ENCODE peak calls at places on chromosomes 2 and 18, in ten cellular contexts. J is HTR-8/SVneo; H is HFF-Myc; F is activated CD4-positive, alpha-beta T cell treated with anti-CD3 and anti-CD28 coated beads for 24 hours; G is AG08395; T is NCI-H2081; X is spleen; S is GM06990; Q is fibroblast of mammary gland; K is heart right ventricle. D is an unnamed sample.
A peak's percentile ranks its signal among the peaks of the same experiment; 100 is the strongest.

GRCh38 chr2:95115418-95115817 is 6.2 kb downstream of the MRPS5 start:
- DNase-seq in J (peak; percentile 78), H (peak; percentile 22), F (peak; percentile 53), G (peak; percentile 73), T (peak; percentile 66), X (peak; percentile 86), S (peak; percentile 16), Q (peak; percentile 63), K (peak; percentile 45), D (peak; percentile 2)

GRCh38 chr2:48873676-48874075 is 118.2 kb upstream of the LHCGR start:
- DNase-seq in J (no peak), H (no peak), F (no peak), G (no peak), T (no peak), X (no peak), S (no peak), Q (no peak), K (no peak), D (no peak)

GRCh38 chr2:160253440-160254296 is 53.6 kb upstream of the ITGB6 start:
- DNase-seq in J (no peak), H (no peak), F (no peak), G (peak; percentile 38), T (no peak), X (no peak), S (no peak), Q (no peak), K (no peak), D (peak; percentile 56)

GRCh38 chr2:29485631-29486030 is 370.4 kb downstream of the CLIP4 start:
- DNase-seq in J (no peak), H (no peak), F (no peak), G (no peak), T (no peak), X (no peak), S (no peak), Q (no peak), K (no peak), D (no peak)

GRCh38 chr2:37652199-37652640 is 19.2 kb downstream of the CDC42EP3 start:
- DNase-seq in J (peak; percentile 73), H (peak; percentile 93), F (no peak), G (peak; percentile 89), T (no peak), X (no peak), S (peak; percentile 58), Q (peak; percentile 98), K (no peak), D (no peak)

GRCh38 chr2:60852282-60852860 is 29.0 kb upstream of the REL start:
- DNase-seq in J (no peak), H (no peak), F (no peak), G (no peak), T (no peak), X (no peak), S (no peak), Q (no peak), K (no peak), D (no peak)

GRCh38 chr2:74831693-74832530 is 2.0 kb upstream of the HK2 start:
- DNase-seq in J (peak; percentile 61), H (no peak), F (no peak), G (peak; percentile 57), T (no peak), X (no peak), S (no peak), Q (peak; percentile 60), K (no peak), D (no peak)

GRCh38 chr2:71243548-71244301 is 16.8 kb upstream of the PAIP2B start:
- DNase-seq in J (no peak), H (no peak), F (no peak), G (no peak), T (peak; percentile 62), X (no peak), S (no peak), Q (no peak), K (peak; percentile 54), D (peak; percentile 5)

GRCh38 chr2:60516383-60516811 is 37.1 kb downstream of the BCL11A start:
- DNase-seq in J (peak; percentile 41), H (peak; percentile 73), F (no peak), G (peak; percentile 77), T (no peak), X (no peak), S (no peak), Q (peak; percentile 57), K (no peak), D (no peak)

GRCh38 chr2:37564356-37564755 is 107.1 kb downstream of the CDC42EP3 start:
- DNase-seq in J (no peak), H (no peak), F (no peak), G (no peak), T (peak; percentile 47), X (no peak), S (no peak), Q (no peak), K (no peak), D (no peak)

GRCh38 chr2:20568501-20569463 is 82.1 kb downstream of the HS1BP3 start:
- DNase-seq in J (no peak), H (no peak), F (no peak), G (peak; percentile 59), T (no peak), X (peak; percentile 72), S (no peak), Q (peak; percentile 67), K (peak; percentile 44), D (no peak)

GRCh38 chr18:47260924-47261701 is 9.7 kb upstream of the SKOR2 start:
- DNase-seq in J (no peak), H (no peak), F (no peak), G (no peak), T (no peak), X (no peak), S (no peak), Q (no peak), K (no peak), D (no peak)

GRCh38 chr2:100744589-100744988 is 75.3 kb upstream of the NPAS2 start:
- DNase-seq in J (no peak), H (no peak), F (no peak), G (no peak), T (no peak), X (no peak), S (no peak), Q (peak; percentile 57), K (no peak), D (no peak)

GRCh38 chr2:134470561-134471168 is 216.8 kb downstream of the MGAT5 start:
- DNase-seq in J (no peak), H (no peak), F (no peak), G (no peak), T (no peak), X (no peak), S (no peak), Q (no peak), K (no peak), D (no peak)

GRCh38 chr2:187453078-187453641 is 5.1 kb upstream of the CALCRL start:
- DNase-seq in J (peak; percentile 14), H (no peak), F (no peak), G (peak; percentile 20), T (peak; percentile 44), X (no peak), S (peak; percentile 18), Q (peak; percentile 40), K (no peak), D (no peak)

GRCh38 chr18:46350598-46351172 is 246.5 kb downstream of the HAUS1 start:
- DNase-seq in J (no peak), H (no peak), F (no peak), G (no peak), T (no peak), X (peak; percentile 30), S (no peak), Q (no peak), K (no peak), D (no peak)

GRCh38 chr2:230158468-230158867 is 61.3 kb downstream of the SP110 start:
- DNase-seq in J (no peak), H (no peak), F (no peak), G (no peak), T (no peak), X (no peak), S (no peak), Q (no peak), K (no peak), D (no peak)

GRCh38 chr2:70029814-70030409 is 57.4 kb upstream of the PCBP1 start:
- DNase-seq in J (no peak), H (no peak), F (no peak), G (peak; percentile 79), T (no peak), X (no peak), S (no peak), Q (peak; percentile 82), K (peak; percentile 35), D (no peak)

GRCh38 chr2:33060405-33060804 is 113.7 kb downstream of the LTBP1 start:
- DNase-seq in J (no peak), H (no peak), F (no peak), G (no peak), T (no peak), X (no peak), S (no peak), Q (no peak), K (no peak), D (no peak)

GRCh38 chr18:71209944-71210343 is 921.1 kb downstream of the SOCS6 start:
- DNase-seq in J (no peak), H (no peak), F (no peak), G (no peak), T (no peak), X (no peak), S (no peak), Q (no peak), K (no peak), D (no peak)

GRCh38 chr18:37538526-37539205 is 26.9 kb downstream of the CELF4 start:
- DNase-seq in J (no peak), H (no peak), F (no peak), G (no peak), T (no peak), X (peak; percentile 56), S (no peak), Q (no peak), K (no peak), D (no peak)

GRCh38 chr2:158777077-158777476 is 18.0 kb upstream of the DAPL1 start:
- DNase-seq in J (no peak), H (no peak), F (no peak), G (no peak), T (no peak), X (no peak), S (no peak), Q (peak; percentile 18), K (no peak), D (no peak)

GRCh38 chr18:54531402-54532065 is 59.5 kb upstream of the DYNAP start:
- DNase-seq in J (no peak), H (no peak), F (no peak), G (no peak), T (no peak), X (no peak), S (no peak), Q (no peak), K (no peak), D (no peak)

GRCh38 chr2:156708051-156708450 is 271.9 kb downstream of the GPD2 start:
- DNase-seq in J (no peak), H (no peak), F (no peak), G (no peak), T (no peak), X (no peak), S (no peak), Q (peak; percentile 12), K (no peak), D (no peak)

GRCh38 chr2:207768168-207768890 is 1.4 kb downstream of the FZD5 start:
- DNase-seq in J (peak; percentile 28), H (no peak), F (no peak), G (no peak), T (peak; percentile 65), X (peak; percentile 86), S (peak; percentile 66), Q (peak; percentile 39), K (peak; percentile 36), D (no peak)

GRCh38 chr2:60926751-60927568 is 45.6 kb downstream of the REL start:
- DNase-seq in J (no peak), H (peak; percentile 9), F (no peak), G (peak; percentile 24), T (no peak), X (no peak), S (no peak), Q (peak; percentile 41), K (no peak), D (no peak)

GRCh38 chr2:219002395-219003266 is 9.4 kb upstream of the CRYBA2 start:
- DNase-seq in J (no peak), H (no peak), F (peak; percentile 51), G (no peak), T (peak; percentile 92), X (no peak), S (no peak), Q (peak; percentile 30), K (no peak), D (no peak)

GRCh38 chr18:3520230-3521085 is 70.5 kb downstream of the TGIF1 start:
- DNase-seq in J (no peak), H (no peak), F (no peak), G (no peak), T (no peak), X (no peak), S (no peak), Q (no peak), K (no peak), D (no peak)